ENCODE peak calls at places on chromosomes 2 and 18, in five cellular contexts. F is foreskin keratinocyte, S is dermis microvascular lymphatic vessel endothelial cell, G is tibial artery, Z is adrenal gland. O is an unnamed sample.

GRCh38 chr2:190662754-190663153 is 13.9 kb downstream of the NAB1 start:
- DNase-seq in Z (no peak), G (no peak), S (no peak), F (no peak), O (no peak)

GRCh38 chr2:158931577-158931976 is 36.9 kb upstream of the TANC1 start:
- DNase-seq in Z (no peak), S (no peak), G (no peak), F (peak; percentile 12), O (peak; percentile 75)

GRCh38 chr2:211333377-211333776 is 777.0 kb downstream of the CPS1 start:
- DNase-seq in G (no peak), F (no peak), S (no peak), Z (no peak), O (no peak)

GRCh38 chr2:102069311-102069974 is 73.1 kb upstream of the IL1R1 start:
- DNase-seq in G (no peak), Z (no peak), S (no peak), F (no peak), O (no peak)

GRCh38 chr18:1436199-1436598 is 531.5 kb downstream of the ADCYAP1 start:
- DNase-seq in G (no peak), Z (no peak), F (no peak), S (no peak), O (no peak)

GRCh38 chr18:22324191-22325131 is 93.3 kb downstream of the CTAGE1 start:
- DNase-seq in G (peak; percentile 84), S (no peak), Z (peak; percentile 81), F (no peak), O (peak; percentile 31)

GRCh38 chr2:53903011-53903410 is 43.2 kb upstream of the GPR75 start:
- DNase-seq in Z (no peak), S (no peak), G (no peak), F (no peak), O (no peak)

GRCh38 chr18:37567994-37568359 is 2.4 kb upstream of the CELF4 start:
- DNase-seq in F (no peak), S (no peak), Z (no peak), G (no peak), O (no peak)